ENCODE peak calls at places on chromosomes 12 and 14, in nine cellular contexts. X is stimulated activated naive B cell treated with anti-CD40 and anti-IgM and Interleukin-4, amounts not matched to agents 10 μg/mL and 1 μg/mL and 100 μg/mL, for 72 hours; C is upper lobe of right lung; M is GM12878; P is right cardiac atrium; R is left lung; E is A549; J is esophagus mucosa; I is CD8-positive, alpha-beta T cell. L is an unnamed sample.
A peak's percentile ranks its signal among the peaks of the same experiment; 100 is the strongest.

GRCh38 chr14:68768316-68768715 is 24.6 kb downstream of the ZFP36L1 start:
- ATAC-seq in X (peak; percentile 85), C (peak; percentile 13), M (no peak), P (no peak), R (no peak), E (no peak), J (no peak), I (no peak), L (no peak)

GRCh38 chr12:24407884-24408283 is 458.4 kb upstream of the SOX5 start:
- ATAC-seq in X (no peak), C (no peak), M (no peak), P (no peak), R (no peak), E (no peak), J (no peak), I (no peak), L (no peak)

GRCh38 chr14:96264850-96265249 is 8.8 kb downstream of the BDKRB1 start:
- ATAC-seq in X (no peak), C (peak; percentile 23), M (no peak), P (no peak), R (peak; percentile 10), E (no peak), J (no peak), I (no peak), L (no peak)

GRCh38 chr12:121182222-121182896 is 27.6 kb upstream of the P2RX4 start:
- ATAC-seq in X (peak; percentile 80), C (no peak), M (peak; percentile 53), P (no peak), R (no peak), E (no peak), J (no peak), I (no peak), L (no peak)

GRCh38 chr14:103259801-103260628 is 74.0 kb upstream of the EIF5 start:
- ATAC-seq in X (no peak), C (peak; percentile 68), M (no peak), P (peak; percentile 55), R (peak; percentile 81), E (peak; percentile 58), J (peak; percentile 28), I (no peak), L (peak; percentile 31)

GRCh38 chr14:74483321-74483720 is 9.8 kb downstream of the NPC2 start:
- ATAC-seq in X (no peak), C (no peak), M (no peak), P (no peak), R (no peak), E (no peak), J (no peak), I (no peak), L (no peak)

GRCh38 chr12:52202361-52203078 is 10.7 kb upstream of the KRT80 start:
- ATAC-seq in X (peak; percentile 56), C (no peak), M (peak; percentile 43), P (no peak), R (no peak), E (peak; percentile 10), J (peak; percentile 4), I (no peak), L (no peak)

GRCh38 chr12:123973552-123974341 is 732 bp downstream of the ZNF664 start:
- ATAC-seq in X (peak; percentile 4), C (peak; percentile 0), M (peak; percentile 41), P (peak; percentile 4), R (peak; percentile 5), E (peak; percentile 21), J (peak; percentile 3), I (no peak), L (no peak)

GRCh38 chr12:32548691-32549412 is 130.2 kb upstream of the DNM1L start:
- ATAC-seq in X (no peak), C (peak; percentile 51), M (no peak), P (peak; percentile 76), R (peak; percentile 40), E (no peak), J (no peak), I (no peak), L (peak; percentile 64)

GRCh38 chr12:103952497-103952896 is 13.2 kb upstream of the TDG start:
- ATAC-seq in X (no peak), C (no peak), M (peak; percentile 22), P (no peak), R (no peak), E (no peak), J (no peak), I (no peak), L (no peak)

GRCh38 chr14:104394606-104394910 is 185.0 kb upstream of the C14orf180 start:
- ATAC-seq in X (peak; percentile 44), C (no peak), M (peak; percentile 58), P (no peak), R (no peak), E (no peak), J (no peak), I (peak; percentile 11), L (no peak)

GRCh38 chr14:36317650-36318049 is 2.8 kb downstream of the MBIP start:
- ATAC-seq in X (no peak), C (no peak), M (no peak), P (no peak), R (no peak), E (no peak), J (peak; percentile 38), I (no peak), L (no peak)

GRCh38 chr14:59197695-59198262 is 9.3 kb downstream of the DAAM1 start:
- ATAC-seq in X (peak; percentile 34), C (no peak), M (no peak), P (peak; percentile 59), R (no peak), E (no peak), J (no peak), I (no peak), L (no peak)

GRCh38 chr12:113341535-113341934 is 6.6 kb upstream of the SLC8B1 start:
- ATAC-seq in X (peak; percentile 79), C (peak; percentile 62), M (peak; percentile 39), P (no peak), R (peak; percentile 38), E (no peak), J (no peak), I (no peak), L (no peak)

GRCh38 chr12:69676257-69677012 is 22.7 kb downstream of the BEST3 start:
- ATAC-seq in X (no peak), C (no peak), M (peak; percentile 29), P (no peak), R (no peak), E (peak; percentile 24), J (no peak), I (no peak), L (no peak)

GRCh38 chr12:102419094-102419764 is 61.1 kb downstream of the IGF1 start:
- ATAC-seq in X (no peak), C (no peak), M (no peak), P (peak; percentile 33), R (no peak), E (no peak), J (peak; percentile 8), I (no peak), L (no peak)

GRCh38 chr12:45789025-45789424 is 59.5 kb downstream of the ARID2 start:
- ATAC-seq in X (peak; percentile 87), C (no peak), M (peak; percentile 72), P (no peak), R (no peak), E (no peak), J (no peak), I (no peak), L (peak; percentile 50)

GRCh38 chr12:69588527-69588926 is 3.3 kb downstream of the CCT2 start:
- ATAC-seq in X (no peak), C (no peak), M (no peak), P (no peak), R (no peak), E (no peak), J (no peak), I (no peak), L (no peak)

GRCh38 chr12:30613119-30613830 is 82.4 kb downstream of the IPO8 start:
- ATAC-seq in X (no peak), C (no peak), M (no peak), P (peak; percentile 45), R (peak; percentile 62), E (peak; percentile 24), J (no peak), I (no peak), L (no peak)

GRCh38 chr12:114938487-114939210 is 254.7 kb upstream of the TBX3 start:
- ATAC-seq in X (no peak), C (no peak), M (no peak), P (no peak), R (no peak), E (no peak), J (no peak), I (no peak), L (no peak)

GRCh38 chr14:66379116-66379515 is 107.1 kb upstream of the CCDC196 start:
- ATAC-seq in X (no peak), C (peak; percentile 30), M (no peak), P (peak; percentile 91), R (peak; percentile 30), E (no peak), J (peak; percentile 99), I (no peak), L (no peak)

GRCh38 chr12:90280033-90280432 is 571.4 kb upstream of the ATP2B1 start:
- ATAC-seq in X (peak; percentile 57), C (no peak), M (no peak), P (no peak), R (no peak), E (no peak), J (peak; percentile 63), I (no peak), L (no peak)

GRCh38 chr12:63151898-63152700 is 1.1 kb upstream of the AVPR1A start:
- ATAC-seq in X (peak; percentile 45), C (peak; percentile 69), M (peak; percentile 88), P (peak; percentile 73), R (peak; percentile 83), E (peak; percentile 79), J (no peak), I (no peak), L (peak; percentile 35)

GRCh38 chr12:59164991-59165718 is 244.9 kb upstream of the LRIG3 start:
- ATAC-seq in X (no peak), C (no peak), M (no peak), P (no peak), R (peak; percentile 21), E (peak; percentile 68), J (peak; percentile 71), I (no peak), L (no peak)

GRCh38 chr12:109764123-109764522 is 50.5 kb downstream of the FAM222A start:
- ATAC-seq in X (no peak), C (no peak), M (no peak), P (no peak), R (no peak), E (no peak), J (no peak), I (no peak), L (no peak)

GRCh38 chr14:69423279-69423678 is 24.8 kb downstream of the SLC39A9 start:
- ATAC-seq in X (no peak), C (no peak), M (no peak), P (no peak), R (no peak), E (no peak), J (no peak), I (no peak), L (no peak)

GRCh38 chr14:56474419-56475022 is 105.1 kb upstream of the TMEM260 start:
- ATAC-seq in X (peak; percentile 38), C (peak; percentile 78), M (peak; percentile 63), P (no peak), R (peak; percentile 74), E (peak; percentile 30), J (no peak), I (no peak), L (no peak)

L was measured in gastroesophageal sphincter.